ENCODE peak calls at places on chromosomes 12 and 14, in nine cellular contexts. One of them, this sample, is unnamed.

GRCh38 chr12:80494836-80495235 is 50.8 kb downstream of the PTPRQ start:
- DNase-seq in astrocyte of the spinal cord: no peak
- DNase-seq in AG10803: no peak
- DNase-seq in fibroblast of lung: no peak
- DNase-seq in brain microvascular endothelial cell: no peak
- DNase-seq in lung: no peak
- DNase-seq in colonic mucosa: no peak
- DNase-seq in BE2C: no peak
- DNase-seq in AG09309: no peak
- DNase-seq in this sample: no peak

GRCh38 chr12:3724096-3724805 is 28.7 kb downstream of the CRACR2A start:
- DNase-seq in astrocyte of the spinal cord: no peak
- DNase-seq in AG10803: no peak
- DNase-seq in fibroblast of lung: no peak
- DNase-seq in brain microvascular endothelial cell: no peak
- DNase-seq in lung: no peak
- DNase-seq in colonic mucosa: no peak
- DNase-seq in BE2C: no peak
- DNase-seq in AG09309: no peak
- DNase-seq in this sample: no peak

GRCh38 chr12:123089125-123089524 is 61.8 kb downstream of the PITPNM2 start:
- DNase-seq in astrocyte of the spinal cord: no peak
- DNase-seq in AG10803: no peak
- DNase-seq in fibroblast of lung: no peak
- DNase-seq in brain microvascular endothelial cell: no peak
- DNase-seq in lung: no peak
- DNase-seq in colonic mucosa: no peak
- DNase-seq in BE2C: no peak
- DNase-seq in AG09309: no peak
- DNase-seq in this sample: no peak

GRCh38 chr12:81222841-81223595 is 145.1 kb downstream of the ACSS3 start:
- DNase-seq in astrocyte of the spinal cord: peak; percentile 43
- DNase-seq in AG10803: peak; percentile 71
- DNase-seq in fibroblast of lung: peak; percentile 58
- DNase-seq in brain microvascular endothelial cell: no peak
- DNase-seq in lung: no peak
- DNase-seq in colonic mucosa: no peak
- DNase-seq in BE2C: no peak
- DNase-seq in AG09309: peak; percentile 28
- DNase-seq in this sample: peak; percentile 36

GRCh38 chr12:121282072-121282742 is 14.3 kb downstream of the CAMKK2 start:
- DNase-seq in astrocyte of the spinal cord: no peak
- DNase-seq in AG10803: no peak
- DNase-seq in fibroblast of lung: no peak
- DNase-seq in brain microvascular endothelial cell: no peak
- DNase-seq in lung: no peak
- DNase-seq in colonic mucosa: no peak
- DNase-seq in BE2C: no peak
- DNase-seq in AG09309: no peak
- DNase-seq in this sample: no peak

GRCh38 chr12:52584156-52584682 is 10.6 kb upstream of the KRT74 start:
- DNase-seq in astrocyte of the spinal cord: no peak
- DNase-seq in AG10803: no peak
- DNase-seq in fibroblast of lung: no peak
- DNase-seq in brain microvascular endothelial cell: no peak
- DNase-seq in lung: no peak
- DNase-seq in colonic mucosa: no peak
- DNase-seq in BE2C: no peak
- DNase-seq in AG09309: no peak
- DNase-seq in this sample: no peak

GRCh38 chr12:117408161-117408791 is 46.9 kb upstream of the NOS1 start:
- DNase-seq in astrocyte of the spinal cord: peak; percentile 45
- DNase-seq in AG10803: peak; percentile 84
- DNase-seq in fibroblast of lung: peak; percentile 60
- DNase-seq in brain microvascular endothelial cell: no peak
- DNase-seq in lung: peak; percentile 71
- DNase-seq in colonic mucosa: peak; percentile 19
- DNase-seq in BE2C: no peak
- DNase-seq in AG09309: peak; percentile 11
- DNase-seq in this sample: peak; percentile 22

GRCh38 chr12:8780389-8780788 is 42.0 kb upstream of the A2ML1 start:
- DNase-seq in astrocyte of the spinal cord: peak; percentile 55
- DNase-seq in AG10803: peak; percentile 35
- DNase-seq in fibroblast of lung: peak; percentile 38
- DNase-seq in brain microvascular endothelial cell: peak; percentile 46
- DNase-seq in lung: no peak
- DNase-seq in colonic mucosa: no peak
- DNase-seq in BE2C: no peak
- DNase-seq in AG09309: peak; percentile 24
- DNase-seq in this sample: peak; percentile 42

GRCh38 chr12:26868505-26869494 is 35.8 kb upstream of the ITPR2 start:
- DNase-seq in astrocyte of the spinal cord: no peak
- DNase-seq in AG10803: no peak
- DNase-seq in fibroblast of lung: no peak
- DNase-seq in brain microvascular endothelial cell: no peak
- DNase-seq in lung: no peak
- DNase-seq in colonic mucosa: no peak
- DNase-seq in BE2C: no peak
- DNase-seq in AG09309: no peak
- DNase-seq in this sample: no peak

GRCh38 chr12:26867084-26867483 is 34.1 kb upstream of the ITPR2 start:
- DNase-seq in astrocyte of the spinal cord: no peak
- DNase-seq in AG10803: no peak
- DNase-seq in fibroblast of lung: no peak
- DNase-seq in brain microvascular endothelial cell: no peak
- DNase-seq in lung: no peak
- DNase-seq in colonic mucosa: no peak
- DNase-seq in BE2C: no peak
- DNase-seq in AG09309: no peak
- DNase-seq in this sample: no peak

GRCh38 chr12:26861690-26862089 is 28.7 kb upstream of the ITPR2 start:
- DNase-seq in astrocyte of the spinal cord: no peak
- DNase-seq in AG10803: no peak
- DNase-seq in fibroblast of lung: no peak
- DNase-seq in brain microvascular endothelial cell: no peak
- DNase-seq in lung: no peak
- DNase-seq in colonic mucosa: no peak
- DNase-seq in BE2C: no peak
- DNase-seq in AG09309: no peak
- DNase-seq in this sample: no peak

GRCh38 chr12:26857465-26858176 is 24.6 kb upstream of the ITPR2 start:
- DNase-seq in astrocyte of the spinal cord: no peak
- DNase-seq in AG10803: no peak
- DNase-seq in fibroblast of lung: no peak
- DNase-seq in brain microvascular endothelial cell: no peak
- DNase-seq in lung: no peak
- DNase-seq in colonic mucosa: no peak
- DNase-seq in BE2C: no peak
- DNase-seq in AG09309: no peak
- DNase-seq in this sample: no peak

DNA sequence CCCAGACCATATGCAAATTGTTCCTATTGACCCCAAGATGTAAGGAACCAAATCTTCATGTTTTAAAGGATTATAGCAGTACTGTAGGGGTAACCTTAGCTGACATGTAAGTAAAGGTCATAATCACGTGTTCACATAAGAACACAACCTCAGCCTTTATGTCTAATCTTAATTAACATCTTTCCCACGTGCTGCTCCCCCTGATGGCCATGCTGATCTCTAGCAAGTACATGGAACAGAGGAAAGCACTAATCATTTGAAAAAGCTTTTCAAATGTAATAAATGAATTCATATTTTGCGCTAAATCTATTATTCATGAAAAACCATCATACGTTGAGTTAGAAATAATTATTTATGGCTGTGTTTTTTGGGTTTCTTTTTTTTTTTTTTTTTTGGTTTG is 30.5 kb upstream of the ITPR2 start:
- DNase-seq in astrocyte of the spinal cord: no peak
- DNase-seq in AG10803: no peak
- DNase-seq in fibroblast of lung: no peak
- DNase-seq in brain microvascular endothelial cell: no peak
- DNase-seq in lung: no peak
- DNase-seq in colonic mucosa: no peak
- DNase-seq in BE2C: no peak
- DNase-seq in AG09309: no peak
- DNase-seq in this sample: peak; percentile 27
- TF ChIP-seq CTCF in astrocyte of the spinal cord: peak; percentile 47
- TF ChIP-seq CTCF in AG10803: peak; percentile 37
- TF ChIP-seq CTCF in fibroblast of lung: peak; percentile 51
- TF ChIP-seq CTCF in brain microvascular endothelial cell: peak; percentile 64
- TF ChIP-seq CTCF in lung: no peak
- TF ChIP-seq CTCF in colonic mucosa: no peak
- TF ChIP-seq CTCF in BE2C: peak; percentile 7
- TF ChIP-seq CTCF in AG09309: peak; percentile 23
- TF ChIP-seq CTCF in this sample: peak; percentile 46

GRCh38 chr12:21434704-21435103 is 2.8 kb upstream of the PYROXD1 start:
- DNase-seq in astrocyte of the spinal cord: no peak
- DNase-seq in AG10803: no peak
- DNase-seq in fibroblast of lung: no peak
- DNase-seq in brain microvascular endothelial cell: no peak
- DNase-seq in lung: no peak
- DNase-seq in colonic mucosa: no peak
- DNase-seq in BE2C: no peak
- DNase-seq in AG09309: no peak
- DNase-seq in this sample: no peak

GRCh38 chr12:21444193-21445146 is 7.0 kb downstream of the PYROXD1 start:
- DNase-seq in astrocyte of the spinal cord: no peak
- DNase-seq in AG10803: no peak
- DNase-seq in fibroblast of lung: no peak
- DNase-seq in brain microvascular endothelial cell: no peak
- DNase-seq in lung: no peak
- DNase-seq in colonic mucosa: no peak
- DNase-seq in BE2C: no peak
- DNase-seq in AG09309: no peak
- DNase-seq in this sample: no peak

GRCh38 chr12:21438643-21439042 is 1.2 kb downstream of the PYROXD1 start:
- DNase-seq in astrocyte of the spinal cord: no peak
- DNase-seq in AG10803: no peak
- DNase-seq in fibroblast of lung: no peak
- DNase-seq in brain microvascular endothelial cell: no peak
- DNase-seq in lung: no peak
- DNase-seq in colonic mucosa: no peak
- DNase-seq in BE2C: no peak
- DNase-seq in AG09309: no peak
- DNase-seq in this sample: no peak

GRCh38 chr12:21433525-21433924 is 3.9 kb upstream of the PYROXD1 start:
- DNase-seq in astrocyte of the spinal cord: no peak
- DNase-seq in AG10803: no peak
- DNase-seq in fibroblast of lung: no peak
- DNase-seq in brain microvascular endothelial cell: no peak
- DNase-seq in lung: no peak
- DNase-seq in colonic mucosa: no peak
- DNase-seq in BE2C: no peak
- DNase-seq in AG09309: no peak
- DNase-seq in this sample: no peak

DNA sequence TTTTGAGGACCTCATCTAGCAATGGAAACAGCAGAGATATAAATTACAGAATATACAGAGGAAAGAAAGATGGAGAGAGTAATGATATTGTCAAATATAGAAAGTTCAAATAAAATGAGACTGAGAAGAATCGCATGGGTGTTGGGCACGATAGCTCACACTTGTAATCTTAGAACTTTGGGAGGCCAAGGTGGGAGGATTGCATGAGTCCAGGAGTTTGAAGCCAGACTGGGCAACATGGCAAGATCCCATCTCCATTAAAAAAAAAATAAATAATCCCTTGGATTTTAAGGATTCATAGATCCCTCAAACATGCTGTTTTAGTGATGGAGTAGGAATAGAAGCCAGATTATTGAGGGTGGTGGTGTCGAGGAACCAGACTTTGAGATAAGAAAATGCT is 1.9 kb downstream of the PYROXD1 start:
- DNase-seq in astrocyte of the spinal cord: no peak
- DNase-seq in AG10803: no peak
- DNase-seq in fibroblast of lung: no peak
- DNase-seq in brain microvascular endothelial cell: no peak
- DNase-seq in lung: no peak
- DNase-seq in colonic mucosa: no peak
- DNase-seq in BE2C: no peak
- DNase-seq in AG09309: no peak
- DNase-seq in this sample: no peak
- H3K4me3 ChIP-seq in astrocyte of the spinal cord: no peak overlapping the region
- H3K4me3 ChIP-seq in AG10803: no peak overlapping the region
- H3K4me3 ChIP-seq in fibroblast of lung: no peak overlapping the region
- H3K4me3 ChIP-seq in brain microvascular endothelial cell: no peak overlapping the region
- H3K4me3 ChIP-seq in lung: no peak overlapping the region
- H3K4me3 ChIP-seq in colonic mucosa: no peak overlapping the region
- H3K4me3 ChIP-seq in BE2C: no peak overlapping the region
- H3K4me3 ChIP-seq in AG09309: no peak overlapping the region
- H3K4me3 ChIP-seq in this sample: no peak overlapping the region

GRCh38 chr14:75067212-75067611 is 2.2 kb upstream of the ZC2HC1C start:
- DNase-seq in astrocyte of the spinal cord: no peak
- DNase-seq in AG10803: no peak
- DNase-seq in fibroblast of lung: no peak
- DNase-seq in brain microvascular endothelial cell: no peak
- DNase-seq in lung: no peak
- DNase-seq in colonic mucosa: no peak
- DNase-seq in BE2C: no peak
- DNase-seq in AG09309: no peak
- DNase-seq in this sample: no peak

GRCh38 chr14:75069811-75070145 is 337 bp downstream of the ZC2HC1C start:
- DNase-seq in astrocyte of the spinal cord: no peak
- DNase-seq in AG10803: no peak
- DNase-seq in fibroblast of lung: no peak
- DNase-seq in brain microvascular endothelial cell: no peak
- DNase-seq in lung: no peak
- DNase-seq in colonic mucosa: no peak
- DNase-seq in BE2C: no peak
- DNase-seq in AG09309: no peak
- DNase-seq in this sample: no peak

GRCh38 chr14:75068294-75069020 is 984 bp upstream of the ZC2HC1C start:
- DNase-seq in astrocyte of the spinal cord: no peak
- DNase-seq in AG10803: no peak
- DNase-seq in fibroblast of lung: no peak
- DNase-seq in brain microvascular endothelial cell: no peak
- DNase-seq in lung: no peak
- DNase-seq in colonic mucosa: no peak
- DNase-seq in BE2C: no peak
- DNase-seq in AG09309: no peak
- DNase-seq in this sample: no peak

GRCh38 chr14:75070383-75070782 is 942 bp downstream of the ZC2HC1C start:
- DNase-seq in astrocyte of the spinal cord: no peak
- DNase-seq in AG10803: peak; percentile 62
- DNase-seq in fibroblast of lung: no peak
- DNase-seq in brain microvascular endothelial cell: no peak
- DNase-seq in lung: no peak
- DNase-seq in colonic mucosa: no peak
- DNase-seq in BE2C: no peak
- DNase-seq in AG09309: no peak
- DNase-seq in this sample: peak; percentile 78

GRCh38 chr14:75069021-75069810 is at the start of gene ZC2HC1C:
- DNase-seq in astrocyte of the spinal cord: peak; percentile 85
- DNase-seq in AG10803: peak; percentile 83
- DNase-seq in fibroblast of lung: peak; percentile 78
- DNase-seq in brain microvascular endothelial cell: peak; percentile 84
- DNase-seq in lung: peak; percentile 96
- DNase-seq in colonic mucosa: peak; percentile 98
- DNase-seq in BE2C: peak; percentile 95
- DNase-seq in AG09309: no peak
- DNase-seq in this sample: peak; percentile 87
- TF ChIP-seq CTCF in astrocyte of the spinal cord: no peak
- TF ChIP-seq CTCF in AG10803: no peak
- TF ChIP-seq CTCF in fibroblast of lung: no peak
- TF ChIP-seq CTCF in brain microvascular endothelial cell: no peak
- TF ChIP-seq CTCF in lung: no peak
- TF ChIP-seq CTCF in colonic mucosa: no peak
- TF ChIP-seq CTCF in BE2C: no peak
- TF ChIP-seq CTCF in AG09309: no peak
- TF ChIP-seq CTCF in this sample: no peak

DNA sequence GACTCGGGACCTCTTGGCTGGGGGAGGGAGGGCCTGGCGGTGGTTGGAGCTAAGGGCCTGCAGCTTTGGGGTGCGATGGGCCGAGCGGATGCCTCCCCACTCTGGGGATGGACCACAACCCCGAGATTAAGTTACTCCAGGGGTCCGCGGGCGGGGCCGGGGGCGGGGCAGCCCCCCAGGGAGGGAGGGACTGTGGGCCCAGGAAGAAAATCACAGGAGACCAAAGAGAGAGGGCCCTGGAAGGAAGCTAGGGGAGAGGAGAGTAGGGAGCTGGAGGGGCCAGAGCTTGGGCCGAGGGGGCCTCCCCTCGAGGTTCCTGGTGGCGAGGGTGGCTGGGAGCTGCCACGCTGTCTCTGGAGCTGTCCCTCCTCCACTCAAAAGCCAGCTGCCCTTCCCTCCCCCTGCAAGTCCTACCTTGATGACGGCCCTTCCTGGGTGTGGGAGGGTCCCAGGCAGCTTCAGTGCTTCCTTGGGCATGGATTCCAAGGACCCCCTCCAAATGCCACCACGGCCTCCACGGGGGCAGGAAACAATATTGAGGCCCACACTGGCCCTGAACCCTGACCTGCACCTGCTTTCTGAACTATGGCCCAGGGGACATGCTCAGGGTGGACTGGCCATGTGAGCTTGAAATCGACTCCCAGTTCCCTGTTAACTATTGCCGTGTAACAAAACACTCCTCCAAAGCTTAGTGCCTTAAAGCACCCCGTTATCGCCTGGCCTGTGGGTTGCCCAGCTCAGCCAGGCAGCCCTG is 607 bp upstream of the NUDT14 start:
- DNase-seq in astrocyte of the spinal cord: no peak
- DNase-seq in AG10803: no peak
- DNase-seq in fibroblast of lung: no peak
- DNase-seq in brain microvascular endothelial cell: no peak
- DNase-seq in lung: no peak
- DNase-seq in colonic mucosa: no peak
- DNase-seq in BE2C: no peak
- DNase-seq in AG09309: no peak
- DNase-seq in this sample: no peak
- H3K4me3 ChIP-seq in astrocyte of the spinal cord: no peak overlapping the region
- H3K4me3 ChIP-seq in AG10803: no peak overlapping the region
- H3K4me3 ChIP-seq in fibroblast of lung: peak overlapping the region; percentile 28
- H3K4me3 ChIP-seq in brain microvascular endothelial cell: no peak overlapping the region
- H3K4me3 ChIP-seq in lung: no peak overlapping the region
- H3K4me3 ChIP-seq in colonic mucosa: peak overlapping the region; percentile 40
- H3K4me3 ChIP-seq in BE2C: no peak overlapping the region
- H3K4me3 ChIP-seq in AG09309: no peak overlapping the region
- H3K4me3 ChIP-seq in this sample: no peak overlapping the region